ENCODE peak calls at places on chromosomes 13 and 19, in seven cellular contexts. J, M, C, R, H, Q and S are unnamed samples.

GRCh38 chr13:34114581-34114980 is 296.6 kb downstream of the RFC3 start:
- DNase-seq in M (no peak), J (no peak), R (no peak), C (no peak), Q (peak; percentile 37), H (peak; percentile 3), S (no peak)

GRCh38 chr19:55253842-55254624 is 4.8 kb downstream of the PPP6R1 start:
- DNase-seq in Q (peak; percentile 85), R (peak; percentile 45), M (no peak), H (peak; percentile 79), C (peak; percentile 68), J (no peak), S (no peak)

GRCh38 chr13:102948006-102948405 is 102.2 kb downstream of the ERCC5 start:
- DNase-seq in J (peak; percentile 63), R (no peak), H (no peak), M (no peak), C (no peak), Q (no peak), S (no peak)

GRCh38 chr13:113015826-113016525 is 47.0 kb downstream of the MCF2L start:
- DNase-seq in M (no peak), C (no peak), J (no peak), R (no peak), H (no peak), Q (no peak), S (no peak)

GRCh38 chr13:77696006-77696862 is 1.3 kb upstream of the SLAIN1 start:
- DNase-seq in J (peak; percentile 69), R (no peak), M (no peak), H (peak; percentile 17), C (peak; percentile 5), Q (no peak), S (no peak)

GRCh38 chr13:101127741-101128353 is 288.5 kb downstream of the NALCN start:
- DNase-seq in C (no peak), H (peak; percentile 54), J (peak; percentile 73), M (peak; percentile 13), Q (peak; percentile 48), R (no peak), S (peak; percentile 49)

GRCh38 chr13:113162783-113163685 is 4.6 kb downstream of the PROZ start:
- DNase-seq in J (no peak), Q (no peak), R (no peak), M (no peak), H (no peak), C (no peak), S (no peak)

GRCh38 chr13:45206340-45206739 is 5.5 kb upstream of the KCTD4 start:
- DNase-seq in J (no peak), M (peak; percentile 74), H (peak; percentile 20), R (no peak), Q (no peak), C (no peak), S (peak; percentile 85)

GRCh38 chr19:49489601-49490167 is 2.3 kb downstream of the RPL13A start:
- DNase-seq in Q (no peak), M (no peak), J (peak; percentile 2), R (no peak), C (peak; percentile 32), H (no peak), S (no peak)

GRCh38 chr13:102580552-102581169 is 16.1 kb upstream of the TPP2 start:
- DNase-seq in J (peak; percentile 73), R (no peak), H (peak; percentile 50), C (peak; percentile 42), Q (peak; percentile 79), M (peak; percentile 50), S (peak; percentile 64)

GRCh38 chr13:114020750-114021463 is 47.0 kb upstream of the C13orf46 start:
- DNase-seq in R (no peak), J (no peak), M (no peak), C (no peak), H (no peak), Q (no peak), S (no peak)

GRCh38 chr13:46489586-46490023 is 63.4 kb upstream of the LRCH1 start:
- DNase-seq in R (no peak), C (no peak), Q (no peak), M (peak; percentile 7), J (peak; percentile 18), H (no peak), S (peak; percentile 70)

GRCh38 chr19:45919678-45920077 is 5.1 kb upstream of the NANOS2 start:
- DNase-seq in Q (no peak), M (no peak), H (no peak), C (no peak), J (no peak), R (no peak), S (no peak)

GRCh38 chr13:112616586-112617381 is 28.8 kb upstream of the TUBGCP3 start:
- DNase-seq in Q (peak; percentile 62), M (no peak), J (peak; percentile 65), H (peak; percentile 68), C (peak; percentile 15), R (no peak), S (no peak)

GRCh38 chr13:29883941-29884518 is 33.6 kb upstream of the UBL3 start:
- DNase-seq in J (no peak), C (no peak), M (no peak), R (no peak), H (no peak), Q (no peak), S (no peak)

GRCh38 chr19:12766051-12766521 is 9.3 kb downstream of the HOOK2 start:
- DNase-seq in C (peak; percentile 90), M (peak; percentile 45), R (peak; percentile 94), J (peak; percentile 87), H (peak; percentile 83), Q (peak; percentile 80), S (no peak)

GRCh38 chr13:26872444-26873173 is 112.0 kb upstream of the GPR12 start:
- DNase-seq in C (peak; percentile 59), Q (peak; percentile 80), H (peak; percentile 50), R (peak; percentile 55), M (no peak), J (peak; percentile 87), S (no peak)

GRCh38 chr13:111629016-111629415 is 308.6 kb downstream of the TEX29 start:
- DNase-seq in M (no peak), Q (no peak), C (no peak), R (no peak), J (no peak), H (no peak), S (no peak)

GRCh38 chr13:106036870-106037269 is 498.6 kb downstream of the EFNB2 start:
- DNase-seq in Q (peak; percentile 11), H (no peak), C (no peak), R (peak; percentile 32), J (peak; percentile 36), M (no peak), S (no peak)

GRCh38 chr19:54035215-54036178 is 28.2 kb downstream of the VSTM1 start:
- DNase-seq in J (peak; percentile 75), M (peak; percentile 50), H (no peak), C (no peak), Q (no peak), R (no peak), S (peak; percentile 58)

GRCh38 chr19:793775-794174 is 3.5 kb upstream of the PTBP1 start:
- DNase-seq in J (no peak), C (no peak), R (peak; percentile 31), H (no peak), M (no peak), Q (no peak), S (no peak)

GRCh38 chr13:110283661-110284516 is 23.1 kb downstream of the COL4A1 start:
- DNase-seq in C (no peak), M (no peak), R (no peak), J (no peak), H (no peak), Q (no peak), S (peak; percentile 79)

GRCh38 chr19:1264801-1265610 is 4.1 kb upstream of the CIRBP start:
- DNase-seq in M (no peak), Q (peak; percentile 47), H (no peak), J (peak; percentile 86), R (peak; percentile 78), C (no peak), S (peak; percentile 45)

GRCh38 chr19:38209671-38210457 is 14.2 kb downstream of the DPF1 start:
- DNase-seq in J (peak; percentile 87), M (no peak), R (peak; percentile 50), C (no peak), Q (no peak), H (no peak), S (no peak)

GRCh38 chr19:45630463-45630862 is 8.7 kb downstream of the EML2 start:
- DNase-seq in H (peak; percentile 65), M (no peak), Q (peak; percentile 72), J (no peak), C (no peak), R (no peak), S (peak; percentile 88)

DNA sequence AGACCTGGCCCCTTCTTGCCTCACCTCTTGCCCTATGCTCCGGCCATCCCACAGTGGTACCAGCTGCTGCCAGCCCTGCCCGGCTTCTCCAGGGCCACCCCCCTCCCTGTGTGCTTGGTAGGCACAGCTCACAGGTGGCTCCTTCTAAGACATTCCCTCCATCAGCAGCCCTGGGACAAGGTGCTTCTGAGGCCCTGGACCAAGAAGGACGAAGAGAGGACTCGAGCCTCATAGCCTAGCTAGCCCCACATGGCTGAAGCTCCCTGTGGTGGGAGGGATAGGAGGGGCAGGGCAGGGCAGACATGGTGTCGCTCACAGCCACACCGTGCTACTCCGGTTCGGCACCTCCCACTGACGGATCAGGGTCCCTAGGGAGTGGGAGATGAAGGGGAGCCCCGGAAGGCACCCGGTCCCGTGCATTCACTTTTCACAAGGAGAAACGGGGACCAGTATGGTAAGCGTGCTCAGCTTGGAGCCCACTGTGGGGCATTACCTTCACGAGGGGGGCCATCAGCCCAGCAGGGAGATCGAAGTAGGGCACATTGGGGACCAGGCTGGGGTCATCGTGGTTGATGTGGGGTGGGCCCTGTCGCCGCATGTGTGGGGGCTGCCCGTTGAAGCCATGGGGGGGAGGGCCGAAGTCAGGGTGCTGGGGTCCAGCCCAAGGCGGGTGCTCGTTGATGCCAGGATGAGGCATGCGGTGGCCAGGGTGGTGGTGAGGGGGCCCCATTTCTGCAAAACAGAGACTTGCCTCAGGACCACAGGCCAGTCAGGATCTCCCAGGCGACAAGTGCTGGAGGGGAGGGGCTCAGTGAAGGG is 19.5 kb downstream of the CHERP start:
- DNase-seq in C (no peak), R (no peak), J (no peak), M (no peak), Q (no peak), H (no peak), S (no peak)
- TF ChIP-seq CTCF in C (no peak), R (no peak), J (no peak), M (no peak), Q (no peak), H (no peak), S (no peak)

GRCh38 chr13:79874396-79875360 is 393.7 kb downstream of the NDFIP2 start:
- DNase-seq in Q (no peak), M (no peak), J (no peak), R (no peak), C (no peak), H (no peak), S (no peak)
- TF ChIP-seq CTCF in Q (no peak), M (no peak), J (no peak), R (no peak), C (no peak), H (no peak), S (no peak)

DNA sequence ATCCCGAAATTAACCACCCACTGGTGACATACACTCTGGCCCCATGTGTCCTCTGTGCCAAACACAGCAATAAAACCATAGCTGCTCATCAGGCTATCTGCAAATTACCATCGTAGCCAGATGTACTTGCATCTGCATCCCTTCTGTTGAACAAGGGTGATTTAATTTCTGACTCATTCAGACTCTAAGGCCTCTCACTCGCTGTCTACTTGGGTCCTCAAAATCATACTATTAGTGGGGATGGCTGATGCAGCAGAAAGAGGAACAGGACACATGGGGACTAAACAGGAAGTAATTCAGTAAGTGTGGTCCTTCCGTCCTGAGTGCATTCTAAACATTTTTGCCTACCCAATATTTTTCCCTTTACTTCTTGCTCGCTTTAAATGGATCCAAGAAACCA is 2275.0 kb upstream of the PCDH20 start:
- DNase-seq in H (no peak), Q (peak; percentile 18), M (no peak), R (no peak), C (no peak), J (no peak), S (no peak)
- TF ChIP-seq CTCF in H (no peak), Q (no peak), M (no peak), R (no peak), C (no peak), J (no peak), S (no peak)

GRCh38 chr19:4730740-4731171 is 7.1 kb upstream of the DPP9 start:
- DNase-seq in H (peak; percentile 58), C (peak; percentile 65), Q (peak; percentile 36), R (peak; percentile 66), J (no peak), M (no peak), S (no peak)
- TF ChIP-seq CTCF in H (peak; percentile 41), C (peak; percentile 50), Q (peak; percentile 54), R (peak; percentile 41), J (peak; percentile 52), M (peak; percentile 53), S (peak; percentile 50)